ENCODE peak calls at places on chromosomes 4 and X, in six cellular contexts. N, R, G, Q, O and Y are unnamed samples.

GRCh38 chr4:162921178-162921785 is 245.4 kb downstream of the NAF1 start:
- DNase-seq in G (no peak), N (no peak), O (no peak), R (no peak), Q (no peak), Y (no peak)

GRCh38 chr4:38759077-38759789 is 23.6 kb downstream of the TLR10 start:
- DNase-seq in R (peak; percentile 44), O (no peak), N (peak; percentile 40), Q (peak; percentile 79), G (peak; percentile 63), Y (peak; percentile 48)

GRCh38 chrX:46547857-46548256 is 2.6 kb upstream of the ZNF674 start:
- DNase-seq in R (no peak), N (no peak), G (no peak), Q (peak; percentile 74), O (peak; percentile 49), Y (no peak)

GRCh38 chrX:113274345-113274744 is 433.7 kb upstream of the AMOT start:
- DNase-seq in Q (no peak), O (no peak), G (no peak), R (no peak), N (no peak), Y (no peak)

GRCh38 chr4:2367626-2368025 is 50.8 kb downstream of the ZFYVE28 start:
- DNase-seq in N (no peak), O (no peak), R (no peak), G (no peak), Q (no peak), Y (no peak)

GRCh38 chr4:128868758-128869157 is 59.3 kb downstream of the JADE1 start:
- DNase-seq in R (no peak), O (no peak), G (no peak), N (no peak), Q (no peak), Y (no peak)

GRCh38 chr4:156931267-156931666 is 40.3 kb downstream of the PDGFC start:
- DNase-seq in Q (peak; percentile 94), G (no peak), R (no peak), N (no peak), O (peak; percentile 78), Y (no peak)

GRCh38 chrX:64977830-64978229 is 1.6 kb upstream of the ZC4H2 start:
- DNase-seq in O (no peak), N (no peak), G (no peak), R (no peak), Q (no peak), Y (no peak)